ENCODE peak calls at places on chromosome 13, in five cellular contexts. One of them, this sample, is unnamed. For H3K9me3, the result is how much of the 10 kb centered on the place peaks cover.

GRCh38 chr13:95386370-95386769 is 85.1 kb upstream of the ABCC4 start:
- DNase-seq in tibial nerve: no peak
- DNase-seq in H1: no peak
- DNase-seq in effector memory CD4-positive, alpha-beta T cell: no peak
- DNase-seq in fibroblast of lung: no peak
- DNase-seq in this sample: no peak

GRCh38 chr13:65460136-65460535 is 1770.0 kb downstream of the PCDH9 start:
- DNase-seq in fibroblast of lung: peak
- DNase-seq in effector memory CD4-positive, alpha-beta T cell: no peak
- DNase-seq in H1: no peak
- DNase-seq in tibial nerve: no peak
- DNase-seq in this sample: no peak

GRCh38 chr13:34161829-34162544 is 344.0 kb downstream of the RFC3 start:
- DNase-seq in tibial nerve: no peak
- DNase-seq in fibroblast of lung: peak
- DNase-seq in H1: no peak
- DNase-seq in effector memory CD4-positive, alpha-beta T cell: no peak
- DNase-seq in this sample: no peak

GRCh38 chr13:72104656-72105180 is 237.7 kb upstream of the DACH1 start:
- DNase-seq in fibroblast of lung: peak
- DNase-seq in effector memory CD4-positive, alpha-beta T cell: no peak
- DNase-seq in H1: no peak
- DNase-seq in tibial nerve: no peak
- DNase-seq in this sample: no peak

GRCh38 chr13:21344662-21345176 is 114.4 kb downstream of the ZDHHC20 start:
- DNase-seq in tibial nerve: no peak
- DNase-seq in fibroblast of lung: no peak
- DNase-seq in H1: no peak
- DNase-seq in effector memory CD4-positive, alpha-beta T cell: peak
- DNase-seq in this sample: no peak

GRCh38 chr13:52070929-52071523 is 46.5 kb downstream of the UTP14C start:
- DNase-seq in H1: no peak
- DNase-seq in effector memory CD4-positive, alpha-beta T cell: no peak
- DNase-seq in tibial nerve: no peak
- DNase-seq in fibroblast of lung: peak
- DNase-seq in this sample: no peak

GRCh38 chr13:100728201-100728600 is 53.6 kb upstream of the TMTC4 start:
- DNase-seq in fibroblast of lung: no peak
- DNase-seq in effector memory CD4-positive, alpha-beta T cell: no peak
- DNase-seq in H1: no peak
- DNase-seq in tibial nerve: no peak
- DNase-seq in this sample: no peak

GRCh38 chr13:96862093-96862492 is 132.2 kb downstream of the OXGR1 start:
- DNase-seq in fibroblast of lung: no peak
- DNase-seq in H1: no peak
- DNase-seq in effector memory CD4-positive, alpha-beta T cell: no peak
- DNase-seq in tibial nerve: no peak
- DNase-seq in this sample: no peak

GRCh38 chr13:36973621-36974268 is 25.4 kb downstream of the ALG5 start:
- DNase-seq in effector memory CD4-positive, alpha-beta T cell: no peak
- DNase-seq in fibroblast of lung: no peak
- DNase-seq in H1: no peak
- DNase-seq in tibial nerve: no peak
- DNase-seq in this sample: no peak

GRCh38 chr13:60583911-60584753 is 187.1 kb downstream of the TDRD3 start:
- DNase-seq in fibroblast of lung: peak
- DNase-seq in H1: peak
- DNase-seq in effector memory CD4-positive, alpha-beta T cell: no peak
- DNase-seq in tibial nerve: peak
- DNase-seq in this sample: no peak

GRCh38 chr13:113044431-113045114 is 61.0 kb upstream of the F7 start:
- DNase-seq in H1: no peak
- DNase-seq in effector memory CD4-positive, alpha-beta T cell: no peak
- DNase-seq in tibial nerve: no peak
- DNase-seq in fibroblast of lung: no peak
- DNase-seq in this sample: no peak

GRCh38 chr13:100646030-100646673 is 28.4 kb downstream of the TMTC4 start:
- DNase-seq in H1: no peak
- DNase-seq in fibroblast of lung: peak
- DNase-seq in effector memory CD4-positive, alpha-beta T cell: no peak
- DNase-seq in tibial nerve: no peak
- DNase-seq in this sample: no peak

GRCh38 chr13:80841346-80841882 is 500.5 kb upstream of the SPRY2 start:
- DNase-seq in tibial nerve: no peak
- DNase-seq in fibroblast of lung: no peak
- DNase-seq in effector memory CD4-positive, alpha-beta T cell: no peak
- DNase-seq in H1: no peak
- DNase-seq in this sample: no peak

GRCh38 chr13:52852444-52852843 is 4.0 kb upstream of the PCDH8 start:
- DNase-seq in fibroblast of lung: no peak
- DNase-seq in H1: no peak
- DNase-seq in tibial nerve: no peak
- DNase-seq in effector memory CD4-positive, alpha-beta T cell: no peak
- DNase-seq in this sample: no peak

GRCh38 chr13:45349438-45349837 is 8.5 kb upstream of the TPT1 start:
- DNase-seq in tibial nerve: no peak
- DNase-seq in H1: no peak
- DNase-seq in fibroblast of lung: no peak
- DNase-seq in effector memory CD4-positive, alpha-beta T cell: no peak
- DNase-seq in this sample: no peak

GRCh38 chr13:20997301-20998061 is 63.9 kb downstream of the LATS2 start:
- DNase-seq in tibial nerve: no peak
- DNase-seq in fibroblast of lung: peak
- DNase-seq in H1: no peak
- DNase-seq in effector memory CD4-positive, alpha-beta T cell: no peak
- DNase-seq in this sample: no peak

GRCh38 chr13:73898276-73898675 is 235.9 kb downstream of the KLF12 start:
- DNase-seq in effector memory CD4-positive, alpha-beta T cell: no peak
- DNase-seq in tibial nerve: no peak
- DNase-seq in fibroblast of lung: no peak
- DNase-seq in H1: no peak
- DNase-seq in this sample: no peak

GRCh38 chr13:75934889-75935288 is 298.8 kb downstream of the LMO7 start:
- DNase-seq in effector memory CD4-positive, alpha-beta T cell: no peak
- DNase-seq in tibial nerve: no peak
- DNase-seq in fibroblast of lung: peak
- DNase-seq in H1: no peak
- DNase-seq in this sample: no peak

GRCh38 chr13:101838305-101838835 is 385.9 kb downstream of the ITGBL1 start:
- DNase-seq in H1: no peak
- DNase-seq in effector memory CD4-positive, alpha-beta T cell: no peak
- DNase-seq in fibroblast of lung: peak
- DNase-seq in tibial nerve: no peak
- DNase-seq in this sample: no peak

DNA sequence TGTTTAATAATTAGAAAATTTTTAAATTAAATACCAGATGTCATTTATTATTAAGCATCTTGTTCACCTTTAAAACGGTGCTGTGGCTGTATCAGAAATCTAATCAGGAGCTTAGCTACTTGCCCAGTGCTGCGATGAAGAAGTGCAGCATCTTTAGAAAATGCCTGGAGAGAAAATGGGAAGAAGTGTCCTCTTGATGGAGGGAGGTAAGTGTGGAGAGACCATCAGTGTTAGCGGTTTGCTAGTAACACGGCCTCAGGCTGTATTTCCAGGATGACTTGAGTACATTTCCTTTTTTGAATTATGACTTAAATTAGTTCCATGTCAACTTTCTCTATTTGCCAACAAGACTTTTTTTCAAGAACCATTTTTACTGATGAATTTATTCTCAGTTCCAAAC is 74.1 kb downstream of the SHISA2 start:
- DNase-seq in tibial nerve: no peak
- DNase-seq in effector memory CD4-positive, alpha-beta T cell: no peak
- DNase-seq in fibroblast of lung: no peak
- DNase-seq in H1: no peak
- DNase-seq in this sample: no peak
- H3K9me3 ChIP-seq in tibial nerve: under half
- H3K9me3 ChIP-seq in effector memory CD4-positive, alpha-beta T cell: under half
- H3K9me3 ChIP-seq in fibroblast of lung: under half
- H3K9me3 ChIP-seq in H1: under half
- H3K9me3 ChIP-seq in this sample: under half

DNA sequence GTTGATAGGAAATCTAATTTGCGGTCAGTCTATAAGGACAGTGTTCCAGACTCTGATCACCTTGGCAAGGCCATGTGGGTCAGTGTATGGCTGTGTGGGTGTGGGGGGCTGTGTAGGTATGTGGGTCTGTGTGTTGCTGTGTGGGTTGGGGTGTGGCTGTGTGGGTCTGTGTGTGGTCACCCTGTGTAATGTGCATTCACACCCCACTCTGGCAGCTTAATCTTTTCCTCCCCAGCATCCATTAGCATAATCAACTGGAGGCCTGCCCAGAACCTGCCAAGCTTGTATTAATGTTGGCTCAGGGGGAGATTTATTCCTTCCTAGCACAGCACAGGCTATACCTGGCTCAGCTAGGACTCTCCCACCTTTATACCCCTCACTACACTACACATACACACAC is 203.2 kb downstream of the TUBA3C start:
- DNase-seq in tibial nerve: no peak
- DNase-seq in effector memory CD4-positive, alpha-beta T cell: no peak
- DNase-seq in fibroblast of lung: no peak
- DNase-seq in H1: no peak
- DNase-seq in this sample: no peak
- H3K9me3 ChIP-seq in tibial nerve: under half
- H3K9me3 ChIP-seq in effector memory CD4-positive, alpha-beta T cell: under half
- H3K9me3 ChIP-seq in fibroblast of lung: under half
- H3K9me3 ChIP-seq in H1: half or more
- H3K9me3 ChIP-seq in this sample: under half

GRCh38 chr13:47279956-47280355 is 383.1 kb upstream of the HTR2A start:
- DNase-seq in effector memory CD4-positive, alpha-beta T cell: no peak
- DNase-seq in tibial nerve: no peak
- DNase-seq in H1: no peak
- DNase-seq in fibroblast of lung: no peak
- DNase-seq in this sample: no peak

GRCh38 chr13:47277774-47278173 is 380.9 kb upstream of the HTR2A start:
- DNase-seq in tibial nerve: no peak
- DNase-seq in effector memory CD4-positive, alpha-beta T cell: no peak
- DNase-seq in fibroblast of lung: no peak
- DNase-seq in H1: no peak
- DNase-seq in this sample: no peak

GRCh38 chr13:47287291-47287751 is 390.5 kb upstream of the HTR2A start:
- DNase-seq in H1: no peak
- DNase-seq in fibroblast of lung: peak
- DNase-seq in effector memory CD4-positive, alpha-beta T cell: no peak
- DNase-seq in tibial nerve: no peak
- DNase-seq in this sample: no peak

DNA sequence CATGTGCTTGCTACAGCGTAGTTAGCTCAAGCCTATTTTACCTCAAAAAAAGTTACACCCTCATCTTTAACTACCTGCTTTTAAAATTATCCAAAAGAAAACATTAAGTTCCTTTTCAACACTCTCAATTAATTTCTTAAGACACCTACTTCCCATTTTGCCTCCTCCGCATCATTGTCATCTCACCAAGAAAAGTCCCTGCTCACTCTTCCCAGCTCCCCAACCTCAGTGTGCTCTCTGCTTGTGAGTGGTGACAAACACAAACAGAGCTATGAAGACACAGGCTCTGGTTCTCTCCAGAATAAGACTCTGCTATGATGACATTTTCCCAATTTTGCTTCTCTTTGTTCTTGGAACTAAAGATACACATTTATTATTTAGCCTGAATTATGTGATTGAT is 385.1 kb upstream of the HTR2A start:
- DNase-seq in fibroblast of lung: no peak
- DNase-seq in H1: no peak
- DNase-seq in tibial nerve: no peak
- DNase-seq in effector memory CD4-positive, alpha-beta T cell: no peak
- DNase-seq in this sample: no peak
- H3K9me3 ChIP-seq in fibroblast of lung: under half
- H3K9me3 ChIP-seq in H1: under half
- H3K9me3 ChIP-seq in tibial nerve: under half
- H3K9me3 ChIP-seq in effector memory CD4-positive, alpha-beta T cell: under half
- H3K9me3 ChIP-seq in this sample: under half

GRCh38 chr13:111938743-111939142 is 128.2 kb upstream of the SOX1 start:
- DNase-seq in tibial nerve: no peak
- DNase-seq in effector memory CD4-positive, alpha-beta T cell: no peak
- DNase-seq in H1: peak
- DNase-seq in fibroblast of lung: no peak
- DNase-seq in this sample: no peak

GRCh38 chr13:111941845-111942447 is 125.0 kb upstream of the SOX1 start:
- DNase-seq in effector memory CD4-positive, alpha-beta T cell: no peak
- DNase-seq in fibroblast of lung: no peak
- DNase-seq in tibial nerve: no peak
- DNase-seq in H1: peak
- DNase-seq in this sample: no peak

GRCh38 chr13:111939285-111940278 is 127.4 kb upstream of the SOX1 start:
- DNase-seq in effector memory CD4-positive, alpha-beta T cell: no peak
- DNase-seq in tibial nerve: no peak
- DNase-seq in fibroblast of lung: no peak
- DNase-seq in H1: peak
- DNase-seq in this sample: no peak

GRCh38 chr13:111943229-111943795 is 123.6 kb upstream of the SOX1 start:
- DNase-seq in effector memory CD4-positive, alpha-beta T cell: no peak
- DNase-seq in H1: peak
- DNase-seq in tibial nerve: no peak
- DNase-seq in fibroblast of lung: no peak
- DNase-seq in this sample: no peak

DNA sequence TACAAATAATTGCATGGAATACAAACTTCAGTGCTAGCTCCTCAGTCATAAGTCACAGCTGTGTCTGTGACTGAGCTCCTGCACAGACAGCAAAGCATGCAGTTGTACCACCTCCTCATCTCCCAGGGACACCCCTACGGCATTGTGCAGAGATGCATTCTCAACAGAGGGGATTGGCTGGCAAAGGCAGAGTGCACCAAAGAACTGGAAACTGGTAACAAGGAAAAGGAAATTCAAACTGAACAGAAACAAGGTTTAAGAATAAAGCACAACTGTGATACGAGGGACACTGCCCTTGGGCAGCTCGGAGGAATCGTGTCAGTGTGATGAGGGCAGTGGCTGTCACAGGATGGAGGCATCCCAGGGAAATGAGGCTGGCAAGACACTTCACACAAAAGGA is 126.1 kb upstream of the SOX1 start:
- DNase-seq in effector memory CD4-positive, alpha-beta T cell: no peak
- DNase-seq in tibial nerve: no peak
- DNase-seq in fibroblast of lung: no peak
- DNase-seq in H1: peak
- DNase-seq in this sample: no peak
- H3K9me3 ChIP-seq in effector memory CD4-positive, alpha-beta T cell: under half
- H3K9me3 ChIP-seq in tibial nerve: under half
- H3K9me3 ChIP-seq in fibroblast of lung: under half
- H3K9me3 ChIP-seq in H1: under half
- H3K9me3 ChIP-seq in this sample: under half

This sample was measured in T-helper 17 cell.